ENCODE peak calls at places on chromosomes 11 and 22, in eight cellular contexts. One of them, this sample, is unnamed.

GRCh38 chr11:128903248-128904041 is 12.3 kb downstream of the KCNJ5 start:
- DNase-seq in AG09319: no peak
- DNase-seq in ovary: no peak
- DNase-seq in stimulated activated CD8-positive, alpha-beta memory T cell treated with anti-CD3 and anti-CD28 coated beads, Interleukin-12 subunit alpha, Interleukin-12 subunit beta, amount 100 ng/mL, for 1 hour: no peak
- DNase-seq in stimulated activated CD4-positive, alpha-beta T cell treated with anti-CD3 and anti-CD28 coated beads, Interleukin-4, amount 100 ng/mL, for 48 hours: no peak
- DNase-seq in DMS79: no peak
- DNase-seq in left ventricle myocardium inferior: peak
- DNase-seq in AG04450: no peak
- DNase-seq in this sample: peak

GRCh38 chr22:31488988-31489617 is 539 bp downstream of the EIF4ENIF1 start:
- DNase-seq in DMS79: no peak
- DNase-seq in stimulated activated CD8-positive, alpha-beta memory T cell treated with anti-CD3 and anti-CD28 coated beads, Interleukin-12 subunit alpha, Interleukin-12 subunit beta, amount 100 ng/mL, for 1 hour: peak
- DNase-seq in AG04450: no peak
- DNase-seq in ovary: peak
- DNase-seq in AG09319: no peak
- DNase-seq in left ventricle myocardium inferior: peak
- DNase-seq in stimulated activated CD4-positive, alpha-beta T cell treated with anti-CD3 and anti-CD28 coated beads, Interleukin-4, amount 100 ng/mL, for 48 hours: peak
- DNase-seq in this sample: peak

GRCh38 chr11:119417726-119418540 is 5.0 kb downstream of the THY1 start:
- DNase-seq in AG04450: peak
- DNase-seq in ovary: no peak
- DNase-seq in stimulated activated CD8-positive, alpha-beta memory T cell treated with anti-CD3 and anti-CD28 coated beads, Interleukin-12 subunit alpha, Interleukin-12 subunit beta, amount 100 ng/mL, for 1 hour: no peak
- DNase-seq in AG09319: peak
- DNase-seq in stimulated activated CD4-positive, alpha-beta T cell treated with anti-CD3 and anti-CD28 coated beads, Interleukin-4, amount 100 ng/mL, for 48 hours: no peak
- DNase-seq in left ventricle myocardium inferior: no peak
- DNase-seq in DMS79: no peak
- DNase-seq in this sample: peak

GRCh38 chr11:133249065-133249464 is 283.2 kb downstream of the OPCML start:
- DNase-seq in stimulated activated CD8-positive, alpha-beta memory T cell treated with anti-CD3 and anti-CD28 coated beads, Interleukin-12 subunit alpha, Interleukin-12 subunit beta, amount 100 ng/mL, for 1 hour: no peak
- DNase-seq in AG04450: no peak
- DNase-seq in left ventricle myocardium inferior: no peak
- DNase-seq in DMS79: no peak
- DNase-seq in ovary: no peak
- DNase-seq in AG09319: no peak
- DNase-seq in stimulated activated CD4-positive, alpha-beta T cell treated with anti-CD3 and anti-CD28 coated beads, Interleukin-4, amount 100 ng/mL, for 48 hours: no peak
- DNase-seq in this sample: no peak

GRCh38 chr11:78039919-78040671 is 17.0 kb upstream of the KCTD14 start:
- DNase-seq in stimulated activated CD4-positive, alpha-beta T cell treated with anti-CD3 and anti-CD28 coated beads, Interleukin-4, amount 100 ng/mL, for 48 hours: peak
- DNase-seq in left ventricle myocardium inferior: peak
- DNase-seq in DMS79: peak
- DNase-seq in AG09319: peak
- DNase-seq in ovary: peak
- DNase-seq in stimulated activated CD8-positive, alpha-beta memory T cell treated with anti-CD3 and anti-CD28 coated beads, Interleukin-12 subunit alpha, Interleukin-12 subunit beta, amount 100 ng/mL, for 1 hour: no peak
- DNase-seq in AG04450: peak
- DNase-seq in this sample: peak

GRCh38 chr22:44412136-44412731 is 85.8 kb downstream of the RTL6 start:
- DNase-seq in DMS79: no peak
- DNase-seq in ovary: no peak
- DNase-seq in stimulated activated CD4-positive, alpha-beta T cell treated with anti-CD3 and anti-CD28 coated beads, Interleukin-4, amount 100 ng/mL, for 48 hours: no peak
- DNase-seq in stimulated activated CD8-positive, alpha-beta memory T cell treated with anti-CD3 and anti-CD28 coated beads, Interleukin-12 subunit alpha, Interleukin-12 subunit beta, amount 100 ng/mL, for 1 hour: no peak
- DNase-seq in AG04450: no peak
- DNase-seq in AG09319: no peak
- DNase-seq in left ventricle myocardium inferior: no peak
- DNase-seq in this sample: no peak

GRCh38 chr11:123454060-123454651 is 24.1 kb downstream of the GRAMD1B start:
- DNase-seq in left ventricle myocardium inferior: no peak
- DNase-seq in AG09319: no peak
- DNase-seq in stimulated activated CD4-positive, alpha-beta T cell treated with anti-CD3 and anti-CD28 coated beads, Interleukin-4, amount 100 ng/mL, for 48 hours: peak
- DNase-seq in AG04450: no peak
- DNase-seq in ovary: no peak
- DNase-seq in DMS79: no peak
- DNase-seq in stimulated activated CD8-positive, alpha-beta memory T cell treated with anti-CD3 and anti-CD28 coated beads, Interleukin-12 subunit alpha, Interleukin-12 subunit beta, amount 100 ng/mL, for 1 hour: no peak
- DNase-seq in this sample: peak

GRCh38 chr11:71311176-71311925 is 59.0 kb upstream of the SHANK2 start:
- DNase-seq in DMS79: no peak
- DNase-seq in ovary: no peak
- DNase-seq in stimulated activated CD4-positive, alpha-beta T cell treated with anti-CD3 and anti-CD28 coated beads, Interleukin-4, amount 100 ng/mL, for 48 hours: no peak
- DNase-seq in left ventricle myocardium inferior: no peak
- DNase-seq in stimulated activated CD8-positive, alpha-beta memory T cell treated with anti-CD3 and anti-CD28 coated beads, Interleukin-12 subunit alpha, Interleukin-12 subunit beta, amount 100 ng/mL, for 1 hour: no peak
- DNase-seq in AG04450: no peak
- DNase-seq in AG09319: no peak
- DNase-seq in this sample: no peak

GRCh38 chr11:64844330-64845124 is at the start of gene CDC42BPG:
- DNase-seq in stimulated activated CD8-positive, alpha-beta memory T cell treated with anti-CD3 and anti-CD28 coated beads, Interleukin-12 subunit alpha, Interleukin-12 subunit beta, amount 100 ng/mL, for 1 hour: peak
- DNase-seq in ovary: peak
- DNase-seq in left ventricle myocardium inferior: peak
- DNase-seq in AG04450: no peak
- DNase-seq in AG09319: no peak
- DNase-seq in DMS79: peak
- DNase-seq in stimulated activated CD4-positive, alpha-beta T cell treated with anti-CD3 and anti-CD28 coated beads, Interleukin-4, amount 100 ng/mL, for 48 hours: peak
- DNase-seq in this sample: peak

GRCh38 chr22:28560005-28560742 is 119.5 kb downstream of the TTC28 start:
- DNase-seq in AG09319: no peak
- DNase-seq in AG04450: peak
- DNase-seq in DMS79: no peak
- DNase-seq in stimulated activated CD8-positive, alpha-beta memory T cell treated with anti-CD3 and anti-CD28 coated beads, Interleukin-12 subunit alpha, Interleukin-12 subunit beta, amount 100 ng/mL, for 1 hour: no peak
- DNase-seq in ovary: no peak
- DNase-seq in left ventricle myocardium inferior: no peak
- DNase-seq in stimulated activated CD4-positive, alpha-beta T cell treated with anti-CD3 and anti-CD28 coated beads, Interleukin-4, amount 100 ng/mL, for 48 hours: no peak
- DNase-seq in this sample: peak

GRCh38 chr22:37016134-37016910 is 2.9 kb downstream of the TST start:
- DNase-seq in AG04450: no peak
- DNase-seq in DMS79: no peak
- DNase-seq in ovary: no peak
- DNase-seq in AG09319: no peak
- DNase-seq in stimulated activated CD8-positive, alpha-beta memory T cell treated with anti-CD3 and anti-CD28 coated beads, Interleukin-12 subunit alpha, Interleukin-12 subunit beta, amount 100 ng/mL, for 1 hour: no peak
- DNase-seq in stimulated activated CD4-positive, alpha-beta T cell treated with anti-CD3 and anti-CD28 coated beads, Interleukin-4, amount 100 ng/mL, for 48 hours: no peak
- DNase-seq in left ventricle myocardium inferior: no peak
- DNase-seq in this sample: no peak